ENCODE peak calls at places on chromosome 13, in four cellular contexts. V is GM23338, W is IMR-90, Z is astrocyte of the spinal cord. P is an unnamed sample.

GRCh38 chr13:36543671-36544070 is 111.4 kb downstream of the CCNA1 start:
- DNase-seq in V (no peak), W (no peak), Z (no peak), P (no peak)

GRCh38 chr13:50071399-50071798 is 56.2 kb downstream of the KCNRG start:
- DNase-seq in V (no peak), W (no peak), Z (peak), P (no peak)

GRCh38 chr13:67033170-67033569 is 197.0 kb downstream of the PCDH9 start:
- DNase-seq in V (no peak), W (no peak), Z (no peak), P (no peak)

GRCh38 chr13:26616126-26616525 is 58.6 kb downstream of the WASF3 start:
- DNase-seq in V (no peak), W (peak), Z (peak), P (no peak)

GRCh38 chr13:38602261-38602660 is 84.6 kb upstream of the FREM2 start:
- DNase-seq in V (no peak), W (no peak), Z (no peak), P (no peak)

GRCh38 chr13:70889163-70889562 is 780.9 kb upstream of the KLHL1 start:
- DNase-seq in V (no peak), W (no peak), Z (no peak), P (no peak)

GRCh38 chr13:101305981-101306411 is 110.3 kb downstream of the NALCN start:
- DNase-seq in V (no peak), W (no peak), Z (no peak), P (no peak)

GRCh38 chr13:64446372-64446771 is 2783.8 kb downstream of the PCDH9 start:
- DNase-seq in V (peak), W (no peak), Z (no peak), P (no peak)

GRCh38 chr13:34156841-34157365 is 339.0 kb downstream of the RFC3 start:
- DNase-seq in V (no peak), W (peak), Z (peak), P (peak)

GRCh38 chr13:24923305-24923640 is 159.3 kb downstream of the RNF17 start:
- DNase-seq in V (no peak), W (peak), Z (peak), P (peak)

GRCh38 chr13:55230570-55230908 is 1910.2 kb upstream of the PRR20A start:
- DNase-seq in V (peak), W (no peak), Z (no peak), P (no peak)

GRCh38 chr13:31012285-31013024 is 80.0 kb downstream of the TEX26 start:
- DNase-seq in V (peak), W (peak), Z (peak), P (no peak)

DNA sequence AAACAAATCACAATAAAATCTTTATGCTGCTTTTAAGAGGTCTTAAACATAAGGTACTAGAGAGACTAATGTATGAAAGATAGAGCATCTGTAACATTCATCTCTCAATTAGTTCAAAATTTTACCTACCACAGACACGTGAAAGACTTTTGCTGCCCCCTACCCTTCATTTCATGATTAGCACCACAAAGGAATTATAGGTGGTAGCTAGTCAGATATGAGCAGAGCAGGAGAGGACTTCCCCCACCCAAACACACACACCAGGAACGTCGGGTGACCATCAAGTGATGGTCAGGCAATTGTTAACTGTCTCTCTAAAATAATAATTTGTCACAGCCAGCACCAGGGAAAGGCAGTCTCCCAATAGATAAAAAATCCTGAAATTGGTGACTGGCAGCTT is 1531.7 kb upstream of the SPRY2 start:
- DNase-seq in V (peak), W (no peak), Z (peak), P (no peak)
- TF ChIP-seq CTCF in V (peak), W (no peak), Z (peak), P (no peak)

GRCh38 chr13:98571955-98572662 is 4.8 kb downstream of the STK24 start:
- DNase-seq in V (no peak), W (peak), Z (peak), P (no peak)
- H3K4me3 ChIP-seq in V (no peak), W (no peak), Z (no peak), P (no peak)

GRCh38 chr13:75469087-75469486 is 12.9 kb downstream of the TBC1D4 start:
- DNase-seq in V (peak), W (no peak), Z (no peak), P (no peak)
- TF ChIP-seq CTCF in V (no peak), W (no peak), Z (no peak), P (no peak)

GRCh38 chr13:21936674-21937073 is 265.8 kb downstream of the FGF9 start:
- DNase-seq in V (no peak), W (no peak), Z (no peak), P (no peak)
- H3K4me3 ChIP-seq in V (no peak), W (no peak), Z (no peak), P (no peak)

GRCh38 chr13:77506874-77507273 is 28.6 kb upstream of the SCEL start:
- DNase-seq in V (no peak), W (no peak), Z (peak), P (no peak)
- TF ChIP-seq CTCF in V (peak), W (peak), Z (peak), P (no peak)

GRCh38 chr13:44523176-44524017 is 52.7 kb downstream of the TSC22D1 start:
- DNase-seq in V (peak), W (peak), Z (peak), P (peak)
- H3K4me3 ChIP-seq in V (no peak), W (peak), Z (no peak), P (no peak)

DNA sequence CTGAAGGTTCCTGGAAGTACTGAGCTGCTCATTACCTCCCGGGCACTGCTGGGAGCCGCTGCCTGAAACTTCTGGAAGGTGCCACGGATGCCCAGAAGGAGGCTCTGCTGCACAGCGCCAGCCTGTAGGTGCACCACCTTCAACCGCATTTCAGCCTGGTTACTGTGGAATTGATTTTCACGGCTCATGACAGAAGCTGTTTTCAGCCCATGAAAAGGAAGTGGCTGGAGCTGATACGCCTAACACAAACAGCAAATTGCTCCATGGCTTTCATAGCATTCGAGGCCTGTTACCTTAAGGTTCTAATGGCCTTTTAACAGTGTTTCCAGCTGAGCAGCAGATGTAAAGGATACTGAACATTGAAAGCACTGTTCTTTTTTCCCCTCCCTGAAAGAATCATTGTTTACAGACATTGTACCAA is 22.0 kb downstream of the GPC6 start:
- DNase-seq in V (peak), W (peak), Z (peak), P (no peak)
- TF ChIP-seq CTCF in V (peak), W (no peak), Z (peak), P (no peak)

P was measured in GM12864.